ENCODE peak calls at places on chromosomes 11 and 22, in four cellular contexts. H is GM20000, D is GM06990, T is astrocyte of the spinal cord. R is an unnamed sample.

GRCh38 chr11:34978236-34979191 is 62.1 kb downstream of the PDHX start:
- DNase-seq in T (no peak), D (no peak), H (no peak), R (no peak)

GRCh38 chr22:43053176-43053575 is 36.0 kb downstream of the TTLL1 start:
- DNase-seq in T (no peak), H (no peak), D (no peak), R (no peak)

GRCh38 chr11:74771139-74771538 is 22.5 kb downstream of the RNF169 start:
- DNase-seq in D (no peak), T (no peak), H (no peak), R (no peak)

GRCh38 chr11:2761131-2762030 is 61.6 kb upstream of the KCNQ1OT1 start:
- DNase-seq in H (no peak), T (no peak), D (no peak), R (peak; percentile 22)

GRCh38 chr11:9137293-9138132 is 46.1 kb upstream of the SCUBE2 start:
- DNase-seq in H (peak; percentile 65), D (peak; percentile 65), T (peak; percentile 78), R (peak; percentile 71)

GRCh38 chr11:117271208-117271607 is 19.9 kb upstream of the BACE1-AS start:
- DNase-seq in H (no peak), D (no peak), T (no peak), R (no peak)

GRCh38 chr22:47213571-47214230 is 451.3 kb downstream of the TBC1D22A start:
- DNase-seq in D (no peak), T (no peak), H (peak; percentile 76), R (peak; percentile 77)

GRCh38 chr11:64802370-64803162 is 448 bp downstream of the MAP4K2 start:
- DNase-seq in T (no peak), D (peak; percentile 62), H (peak; percentile 57), R (no peak)

GRCh38 chr11:135022430-135022829 is 610.4 kb upstream of the B3GAT1 start:
- DNase-seq in T (no peak), H (no peak), D (no peak), R (no peak)

GRCh38 chr22:29079218-29079901 is 6.5 kb downstream of the KREMEN1 start:
- DNase-seq in D (no peak), T (peak; percentile 36), H (no peak), R (no peak)

GRCh38 chr11:95108159-95108611 is 18.5 kb downstream of the ENDOD1 start:
- DNase-seq in D (no peak), H (no peak), T (peak; percentile 79), R (no peak)

GRCh38 chr11:34791725-34792124 is 124.5 kb downstream of the APIP start:
- DNase-seq in D (no peak), H (peak; percentile 29), T (no peak), R (no peak)

GRCh38 chr11:71251159-71251721 is 1.1 kb downstream of the SHANK2 start:
- DNase-seq in H (peak; percentile 48), T (no peak), D (no peak), R (no peak)

GRCh38 chr11:85756401-85757200 is 54.3 kb downstream of the SYTL2 start:
- DNase-seq in T (no peak), H (no peak), D (no peak), R (no peak)

GRCh38 chr11:103800406-103801114 is 235.9 kb upstream of the DDI1 start:
- DNase-seq in T (no peak), D (no peak), H (no peak), R (no peak)

GRCh38 chr11:32706985-32707736 is 87.3 kb downstream of the CCDC73 start:
- DNase-seq in D (no peak), T (peak; percentile 87), H (peak; percentile 49), R (peak; percentile 64)

GRCh38 chr11:67355023-67355793 is 1.9 kb upstream of the POLD4 start:
- DNase-seq in H (no peak), T (no peak), D (no peak), R (peak; percentile 14)

GRCh38 chr11:9073826-9074225 is 17.6 kb downstream of the SCUBE2 start:
- DNase-seq in H (no peak), D (no peak), T (no peak), R (no peak)

GRCh38 chr11:132540586-132540985 is 991.7 kb downstream of the OPCML start:
- DNase-seq in D (no peak), H (no peak), T (no peak), R (no peak)

GRCh38 chr22:43413826-43414225 is 2.0 kb downstream of the MPPED1 start:
- DNase-seq in H (no peak), D (no peak), T (no peak), R (no peak)

GRCh38 chr11:65110354-65110861 is 1.3 kb upstream of the TM7SF2 start:
- DNase-seq in T (peak; percentile 78), D (peak; percentile 77), H (peak; percentile 95), R (peak; percentile 92)

GRCh38 chr11:122917311-122917710 is 34.8 kb downstream of the JHY start:
- DNase-seq in D (no peak), H (no peak), T (peak; percentile 35), R (no peak)

GRCh38 chr11:114340311-114341131 is 44.3 kb downstream of the NNMT start:
- DNase-seq in D (peak; percentile 12), T (peak; percentile 79), H (peak; percentile 30), R (no peak)

GRCh38 chr11:111946499-111946898 is 9.4 kb downstream of the DIXDC1 start:
- DNase-seq in H (no peak), T (peak; percentile 39), D (no peak), R (no peak)

GRCh38 chr11:35487532-35488078 is 37.8 kb downstream of the PAMR1 start:
- DNase-seq in H (no peak), D (no peak), T (peak; percentile 69), R (no peak)

GRCh38 chr11:101862410-101863233 is 52.2 kb upstream of the CEP126 start:
- DNase-seq in D (no peak), H (no peak), T (peak; percentile 71), R (no peak)

GRCh38 chr22:43337385-43337784 is 5.8 kb downstream of the SCUBE1 start:
- DNase-seq in T (no peak), D (no peak), H (no peak), R (no peak)

GRCh38 chr11:45209904-45210699 is 63.7 kb downstream of the PRDM11 start:
- DNase-seq in T (peak; percentile 71), D (no peak), H (peak; percentile 56), R (peak; percentile 59)

GRCh38 chr22:31659246-31659645 is 2.8 kb downstream of the PISD start:
- DNase-seq in D (no peak), H (no peak), T (no peak), R (no peak)

GRCh38 chr22:50671641-50672040 is 982 bp upstream of the SHANK3 start:
- DNase-seq in T (no peak), H (no peak), D (no peak), R (peak; percentile 54)

GRCh38 chr11:108881136-108881535 is 216.3 kb downstream of the DDX10 start:
- DNase-seq in T (no peak), H (no peak), D (no peak), R (no peak)

GRCh38 chr22:17858033-17858432 is 83.8 kb upstream of the BID start:
- DNase-seq in D (no peak), H (no peak), T (no peak), R (no peak)

GRCh38 chr22:27554106-27554814 is 247.3 kb downstream of the MN1 start:
- DNase-seq in H (no peak), D (no peak), T (peak; percentile 36), R (no peak)

GRCh38 chr11:46952553-46952952 is 16.0 kb downstream of the CSTPP1 start:
- DNase-seq in H (no peak), T (no peak), D (no peak), R (no peak)

GRCh38 chr22:41943661-41944209 is 3.2 kb downstream of the CENPM start:
- DNase-seq in T (no peak), D (no peak), H (no peak), R (no peak)

GRCh38 chr22:37818397-37819099 is 4.6 kb upstream of the GALR3 start:
- DNase-seq in T (peak; percentile 49), H (peak; percentile 89), D (peak; percentile 68), R (peak; percentile 89)
- TF ChIP-seq CTCF in T (peak; percentile 37), H (peak; percentile 33), D (peak; percentile 38), R (peak; percentile 47)

DNA sequence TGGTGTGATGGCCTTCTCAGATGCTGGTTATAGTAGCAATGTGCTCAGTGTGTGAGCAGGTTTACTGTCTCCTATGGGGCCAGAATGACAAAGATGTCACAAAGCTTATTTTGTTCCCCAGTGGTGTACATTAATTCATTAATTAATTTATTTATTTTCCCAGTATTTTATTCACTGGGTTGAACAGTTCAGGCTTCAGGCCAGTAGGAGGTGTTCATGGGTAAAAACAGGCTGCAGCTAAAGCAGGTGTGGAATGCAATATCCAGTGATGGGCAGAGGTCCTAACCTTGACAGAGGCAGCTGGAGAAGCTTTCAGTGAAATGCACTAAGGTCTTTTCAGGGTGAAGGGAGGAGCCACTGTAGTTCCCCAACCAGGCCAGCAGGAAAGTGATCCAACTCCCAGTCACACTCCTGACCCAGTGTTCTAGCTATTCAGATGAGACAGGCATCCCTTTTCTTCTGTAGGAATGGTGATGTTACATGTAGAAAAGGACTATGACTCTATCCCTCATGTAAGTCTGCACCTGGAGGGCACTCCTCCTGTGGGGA is 7.8 kb upstream of the FANCF start:
- DNase-seq in T (no peak), D (no peak), H (no peak), R (no peak)
- TF ChIP-seq CTCF in T (no peak), D (no peak), H (no peak), R (no peak)

GRCh38 chr11:59196777-59197176 is 15.9 kb downstream of the MPEG1 start:
- DNase-seq in T (no peak), D (no peak), H (no peak), R (no peak)

GRCh38 chr11:59199546-59200420 is 12.9 kb downstream of the MPEG1 start:
- DNase-seq in D (peak; percentile 71), H (no peak), T (no peak), R (peak; percentile 60)

GRCh38 chr11:59197990-59198389 is 14.7 kb downstream of the MPEG1 start:
- DNase-seq in H (no peak), T (peak; percentile 19), D (no peak), R (no peak)

GRCh38 chr11:59201376-59201775 is 11.4 kb downstream of the MPEG1 start:
- DNase-seq in D (no peak), T (no peak), H (no peak), R (no peak)

DNA sequence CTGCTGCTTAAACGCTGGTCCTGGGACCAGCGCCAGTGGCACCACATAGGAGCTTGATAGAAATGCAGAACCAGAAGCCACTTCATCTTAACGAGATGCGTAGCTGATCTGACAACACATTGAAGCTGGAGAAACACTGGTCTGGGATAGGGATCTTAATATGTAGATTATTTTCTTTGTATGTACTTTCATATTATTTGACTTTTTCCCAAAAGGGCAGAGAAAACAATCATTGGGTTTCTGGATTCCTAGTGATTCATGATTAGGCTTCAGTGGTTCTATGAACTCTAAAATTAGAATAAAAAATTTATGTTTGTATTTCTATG is 12.3 kb downstream of the MPEG1 start:
- DNase-seq in D (no peak), H (no peak), T (no peak), R (no peak)
- TF ChIP-seq CTCF in D (no peak), H (no peak), T (no peak), R (no peak)

GRCh38 chr22:34847072-34847471 is 218.9 kb upstream of the ISX start:
- DNase-seq in H (no peak), D (no peak), T (peak; percentile 12), R (peak; percentile 18)

GRCh38 chr22:34845391-34845790 is 220.6 kb upstream of the ISX start:
- DNase-seq in H (no peak), T (no peak), D (no peak), R (no peak)

GRCh38 chr22:34841321-34841901 is 224.5 kb upstream of the ISX start:
- DNase-seq in D (no peak), T (peak; percentile 2), H (no peak), R (no peak)

GRCh38 chr22:34841911-34842310 is 224.0 kb upstream of the ISX start:
- DNase-seq in H (no peak), D (no peak), T (no peak), R (no peak)

GRCh38 chr22:34842630-34843029 is 223.3 kb upstream of the ISX start:
- DNase-seq in D (no peak), T (no peak), H (no peak), R (no peak)
- TF ChIP-seq CTCF in D (peak; percentile 36), T (no peak), H (no peak), R (no peak)

R was measured in GM13976.